ENCODE peak calls at places on chromosome 9, in ten cellular contexts. One of them, this sample, is unnamed.

GRCh38 chr9:134053941-134054761 is 13.7 kb downstream of the BRD3 start:
- DNase-seq in astrocyte: no peak
- DNase-seq in HL-60: no peak
- DNase-seq in fibroblast of lung: no peak
- DNase-seq in uterus: no peak
- DNase-seq in Peyer's patch: peak; percentile 40
- DNase-seq in cardiac muscle cell: no peak
- DNase-seq in BJ: no peak
- DNase-seq in CD8-positive, alpha-beta T cell: no peak
- DNase-seq in heart left ventricle: no peak
- DNase-seq in this sample: no peak

GRCh38 chr9:131260751-131261452 is 15.4 kb downstream of the FAM78A start:
- DNase-seq in astrocyte: no peak
- DNase-seq in HL-60: no peak
- DNase-seq in fibroblast of lung: no peak
- DNase-seq in uterus: no peak
- DNase-seq in Peyer's patch: peak; percentile 39
- DNase-seq in cardiac muscle cell: no peak
- DNase-seq in BJ: no peak
- DNase-seq in CD8-positive, alpha-beta T cell: peak; percentile 16
- DNase-seq in heart left ventricle: peak; percentile 16
- DNase-seq in this sample: no peak

GRCh38 chr9:2691626-2692025 is 25.7 kb upstream of the KCNV2 start:
- DNase-seq in astrocyte: no peak
- DNase-seq in HL-60: no peak
- DNase-seq in fibroblast of lung: no peak
- DNase-seq in uterus: no peak
- DNase-seq in Peyer's patch: no peak
- DNase-seq in cardiac muscle cell: no peak
- DNase-seq in BJ: no peak
- DNase-seq in CD8-positive, alpha-beta T cell: no peak
- DNase-seq in heart left ventricle: no peak
- DNase-seq in this sample: no peak

GRCh38 chr9:130234340-130235260 is 31.0 kb upstream of the HMCN2 start:
- DNase-seq in astrocyte: peak; percentile 60
- DNase-seq in HL-60: no peak
- DNase-seq in fibroblast of lung: peak; percentile 51
- DNase-seq in uterus: no peak
- DNase-seq in Peyer's patch: no peak
- DNase-seq in cardiac muscle cell: no peak
- DNase-seq in BJ: no peak
- DNase-seq in CD8-positive, alpha-beta T cell: no peak
- DNase-seq in heart left ventricle: no peak
- DNase-seq in this sample: no peak

GRCh38 chr9:38687389-38687842 is 32.5 kb downstream of the FAM240B start:
- DNase-seq in astrocyte: peak; percentile 16
- DNase-seq in HL-60: no peak
- DNase-seq in fibroblast of lung: no peak
- DNase-seq in uterus: no peak
- DNase-seq in Peyer's patch: peak; percentile 78
- DNase-seq in cardiac muscle cell: no peak
- DNase-seq in BJ: no peak
- DNase-seq in CD8-positive, alpha-beta T cell: no peak
- DNase-seq in heart left ventricle: no peak
- DNase-seq in this sample: no peak

GRCh38 chr9:75027187-75028107 is 646 bp downstream of the CARNMT1 start:
- DNase-seq in astrocyte: peak; percentile 39
- DNase-seq in HL-60: peak; percentile 21
- DNase-seq in fibroblast of lung: peak; percentile 47
- DNase-seq in uterus: peak; percentile 51
- DNase-seq in Peyer's patch: peak; percentile 85
- DNase-seq in cardiac muscle cell: peak; percentile 70
- DNase-seq in BJ: no peak
- DNase-seq in CD8-positive, alpha-beta T cell: peak; percentile 31
- DNase-seq in heart left ventricle: peak; percentile 60
- DNase-seq in this sample: peak; percentile 80

GRCh38 chr9:76646249-76646648 is 118.0 kb upstream of the PCA3 start:
- DNase-seq in astrocyte: peak; percentile 77
- DNase-seq in HL-60: no peak
- DNase-seq in fibroblast of lung: no peak
- DNase-seq in uterus: no peak
- DNase-seq in Peyer's patch: peak; percentile 64
- DNase-seq in cardiac muscle cell: no peak
- DNase-seq in BJ: no peak
- DNase-seq in CD8-positive, alpha-beta T cell: no peak
- DNase-seq in heart left ventricle: no peak
- DNase-seq in this sample: no peak

GRCh38 chr9:126149661-126150060 is 177.0 kb upstream of the MVB12B start:
- DNase-seq in astrocyte: no peak
- DNase-seq in HL-60: no peak
- DNase-seq in fibroblast of lung: no peak
- DNase-seq in uterus: no peak
- DNase-seq in Peyer's patch: peak; percentile 12
- DNase-seq in cardiac muscle cell: no peak
- DNase-seq in BJ: no peak
- DNase-seq in CD8-positive, alpha-beta T cell: no peak
- DNase-seq in heart left ventricle: no peak
- DNase-seq in this sample: no peak

GRCh38 chr9:107154291-107154690 is 128.8 kb upstream of the RAD23B start:
- DNase-seq in astrocyte: no peak
- DNase-seq in HL-60: no peak
- DNase-seq in fibroblast of lung: no peak
- DNase-seq in uterus: no peak
- DNase-seq in Peyer's patch: no peak
- DNase-seq in cardiac muscle cell: no peak
- DNase-seq in BJ: no peak
- DNase-seq in CD8-positive, alpha-beta T cell: no peak
- DNase-seq in heart left ventricle: no peak
- DNase-seq in this sample: no peak

GRCh38 chr9:131227112-131228058 is 48.9 kb downstream of the FAM78A start:
- DNase-seq in astrocyte: no peak
- DNase-seq in HL-60: no peak
- DNase-seq in fibroblast of lung: peak; percentile 22
- DNase-seq in uterus: no peak
- DNase-seq in Peyer's patch: no peak
- DNase-seq in cardiac muscle cell: peak; percentile 27
- DNase-seq in BJ: no peak
- DNase-seq in CD8-positive, alpha-beta T cell: no peak
- DNase-seq in heart left ventricle: peak; percentile 33
- DNase-seq in this sample: no peak

GRCh38 chr9:131732636-131733340 is 7.1 kb downstream of the RAPGEF1 start:
- DNase-seq in astrocyte: no peak
- DNase-seq in HL-60: no peak
- DNase-seq in fibroblast of lung: no peak
- DNase-seq in uterus: no peak
- DNase-seq in Peyer's patch: no peak
- DNase-seq in cardiac muscle cell: no peak
- DNase-seq in BJ: no peak
- DNase-seq in CD8-positive, alpha-beta T cell: peak; percentile 51
- DNase-seq in heart left ventricle: no peak
- DNase-seq in this sample: no peak

GRCh38 chr9:35350212-35350611 is 139.7 kb upstream of the RUSC2 start:
- DNase-seq in astrocyte: no peak
- DNase-seq in HL-60: no peak
- DNase-seq in fibroblast of lung: no peak
- DNase-seq in uterus: no peak
- DNase-seq in Peyer's patch: no peak
- DNase-seq in cardiac muscle cell: no peak
- DNase-seq in BJ: no peak
- DNase-seq in CD8-positive, alpha-beta T cell: no peak
- DNase-seq in heart left ventricle: no peak
- DNase-seq in this sample: no peak

GRCh38 chr9:129838707-129839259 is 3.5 kb downstream of the USP20 start:
- DNase-seq in astrocyte: peak; percentile 89
- DNase-seq in HL-60: no peak
- DNase-seq in fibroblast of lung: peak; percentile 47
- DNase-seq in uterus: no peak
- DNase-seq in Peyer's patch: no peak
- DNase-seq in cardiac muscle cell: no peak
- DNase-seq in BJ: peak; percentile 73
- DNase-seq in CD8-positive, alpha-beta T cell: no peak
- DNase-seq in heart left ventricle: no peak
- DNase-seq in this sample: no peak

GRCh38 chr9:19023078-19023477 is 9.9 kb downstream of the SAXO1 start:
- DNase-seq in astrocyte: no peak
- DNase-seq in HL-60: no peak
- DNase-seq in fibroblast of lung: no peak
- DNase-seq in uterus: no peak
- DNase-seq in Peyer's patch: no peak
- DNase-seq in cardiac muscle cell: no peak
- DNase-seq in BJ: no peak
- DNase-seq in CD8-positive, alpha-beta T cell: no peak
- DNase-seq in heart left ventricle: no peak
- DNase-seq in this sample: no peak

DNA sequence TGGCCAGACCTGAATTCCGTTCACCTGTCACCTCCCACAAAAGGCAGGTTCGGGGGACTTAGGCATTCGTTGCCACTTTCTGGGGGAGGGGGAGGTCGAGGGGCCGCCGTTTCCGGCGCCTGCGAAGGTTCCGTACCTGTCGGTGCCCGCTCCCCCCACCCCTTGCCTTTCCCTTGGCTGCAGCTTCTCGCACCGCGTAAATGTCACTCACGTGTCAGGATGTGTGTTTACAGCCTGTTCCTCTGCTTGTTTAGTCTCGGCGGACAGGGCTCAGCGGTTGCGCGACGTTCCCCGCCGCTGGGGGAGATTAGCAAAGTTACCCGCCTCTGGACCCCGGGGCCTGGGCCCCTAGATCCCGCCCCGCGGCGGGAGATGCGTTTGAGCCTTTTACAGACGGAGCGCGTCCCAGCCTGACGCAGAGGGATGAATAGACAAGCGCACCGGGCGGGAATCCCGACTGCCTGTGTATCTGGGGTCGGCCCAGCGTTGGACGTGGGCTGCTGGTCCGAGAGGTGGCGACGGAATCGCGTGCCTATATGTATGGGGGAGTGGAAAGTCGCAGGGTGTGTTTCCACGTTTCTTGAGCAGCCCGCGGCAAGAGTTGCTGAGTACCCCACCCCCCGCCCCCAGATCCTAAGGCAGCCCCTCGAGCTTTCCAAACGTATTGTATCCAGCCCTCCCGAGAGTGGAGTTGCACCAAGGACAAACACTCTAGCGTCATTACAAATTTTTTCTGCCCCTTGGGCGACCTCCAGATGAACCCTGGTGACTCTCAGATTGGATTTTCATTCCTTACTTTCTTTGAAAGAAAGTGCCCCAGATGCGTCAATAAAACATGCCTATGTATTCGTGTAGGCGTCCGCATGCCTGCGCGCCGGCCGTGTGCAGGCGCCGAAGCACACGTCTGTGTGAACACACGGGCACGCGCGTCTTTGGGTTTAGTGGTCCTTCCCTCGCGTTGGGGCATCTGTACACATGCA is 2.4 kb upstream of the LHX2 start:
- DNase-seq in astrocyte: no peak
- DNase-seq in HL-60: no peak
- DNase-seq in fibroblast of lung: no peak
- DNase-seq in uterus: no peak
- DNase-seq in Peyer's patch: no peak
- DNase-seq in cardiac muscle cell: no peak
- DNase-seq in BJ: no peak
- DNase-seq in CD8-positive, alpha-beta T cell: no peak
- DNase-seq in heart left ventricle: no peak
- DNase-seq in this sample: peak; percentile 71
- H3K4me3 ChIP-seq in astrocyte: no peak overlapping the region
- H3K4me3 ChIP-seq in HL-60: peak overlapping the region; percentile 3
- H3K4me3 ChIP-seq in fibroblast of lung: no peak overlapping the region
- H3K4me3 ChIP-seq in uterus: no peak overlapping the region
- H3K4me3 ChIP-seq in Peyer's patch: peak overlapping the region; percentile 27
- H3K4me3 ChIP-seq in cardiac muscle cell: peak overlapping the region; percentile 18
- H3K4me3 ChIP-seq in BJ: no peak overlapping the region
- H3K4me3 ChIP-seq in CD8-positive, alpha-beta T cell: no peak overlapping the region
- H3K4me3 ChIP-seq in heart left ventricle: no peak overlapping the region
- H3K4me3 ChIP-seq in this sample: peak overlapping the region; percentile 46

GRCh38 chr9:115694014-115694413 is 459.6 kb upstream of the PAPPA start:
- DNase-seq in astrocyte: peak; percentile 86
- DNase-seq in HL-60: no peak
- DNase-seq in fibroblast of lung: peak; percentile 95
- DNase-seq in uterus: no peak
- DNase-seq in Peyer's patch: no peak
- DNase-seq in cardiac muscle cell: peak; percentile 22
- DNase-seq in BJ: peak; percentile 86
- DNase-seq in CD8-positive, alpha-beta T cell: no peak
- DNase-seq in heart left ventricle: no peak
- DNase-seq in this sample: no peak
- TF ChIP-seq CTCF in astrocyte: peak; percentile 35
- TF ChIP-seq CTCF in HL-60: no peak
- TF ChIP-seq CTCF in fibroblast of lung: peak; percentile 50
- TF ChIP-seq CTCF in uterus: no peak
- TF ChIP-seq CTCF in Peyer's patch: no peak
- TF ChIP-seq CTCF in cardiac muscle cell: peak; percentile 47
- TF ChIP-seq CTCF in BJ: peak; percentile 52
- TF ChIP-seq CTCF in CD8-positive, alpha-beta T cell: no peak
- TF ChIP-seq CTCF in heart left ventricle: no peak
- TF ChIP-seq CTCF in this sample: no peak

DNA sequence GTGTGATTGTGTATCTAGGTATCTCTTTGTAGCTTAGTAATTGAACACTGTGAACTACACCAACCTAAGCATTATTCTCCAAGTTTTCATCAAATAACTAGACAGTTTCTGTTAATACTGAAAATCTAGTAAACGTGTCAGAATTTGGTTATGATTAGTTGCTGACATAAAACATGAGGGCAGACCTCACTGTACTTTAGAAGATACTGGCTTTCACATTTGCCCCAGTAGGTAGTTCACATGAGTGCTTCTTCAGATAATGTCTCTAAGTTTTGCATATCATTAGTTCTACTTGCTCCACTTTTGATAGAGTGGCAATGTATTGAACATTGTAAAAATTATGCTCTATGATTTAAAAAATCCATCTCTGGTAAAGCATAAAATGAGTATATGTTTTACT is 7.1 kb downstream of the CDKN2B start:
- DNase-seq in astrocyte: no peak
- DNase-seq in HL-60: no peak
- DNase-seq in fibroblast of lung: no peak
- DNase-seq in uterus: no peak
- DNase-seq in Peyer's patch: no peak
- DNase-seq in cardiac muscle cell: no peak
- DNase-seq in BJ: no peak
- DNase-seq in CD8-positive, alpha-beta T cell: no peak
- DNase-seq in heart left ventricle: no peak
- DNase-seq in this sample: no peak
- H3K27me3 ChIP-seq in astrocyte: no peaks in the 10 kb centered on the region
- H3K27me3 ChIP-seq in HL-60: no peaks in the 10 kb centered on the region
- H3K27me3 ChIP-seq in fibroblast of lung: no peaks in the 10 kb centered on the region
- H3K27me3 ChIP-seq in uterus: no peaks in the 10 kb centered on the region
- H3K27me3 ChIP-seq in Peyer's patch: no peaks in the 10 kb centered on the region
- H3K27me3 ChIP-seq in cardiac muscle cell: peaks cover 100% of the 10 kb centered on the region
- H3K27me3 ChIP-seq in BJ: no peaks in the 10 kb centered on the region
- H3K27me3 ChIP-seq in CD8-positive, alpha-beta T cell: peaks cover 19% of the 10 kb centered on the region
- H3K27me3 ChIP-seq in heart left ventricle: peaks cover 44% of the 10 kb centered on the region
- H3K27me3 ChIP-seq in this sample: no peaks in the 10 kb centered on the region

DNA sequence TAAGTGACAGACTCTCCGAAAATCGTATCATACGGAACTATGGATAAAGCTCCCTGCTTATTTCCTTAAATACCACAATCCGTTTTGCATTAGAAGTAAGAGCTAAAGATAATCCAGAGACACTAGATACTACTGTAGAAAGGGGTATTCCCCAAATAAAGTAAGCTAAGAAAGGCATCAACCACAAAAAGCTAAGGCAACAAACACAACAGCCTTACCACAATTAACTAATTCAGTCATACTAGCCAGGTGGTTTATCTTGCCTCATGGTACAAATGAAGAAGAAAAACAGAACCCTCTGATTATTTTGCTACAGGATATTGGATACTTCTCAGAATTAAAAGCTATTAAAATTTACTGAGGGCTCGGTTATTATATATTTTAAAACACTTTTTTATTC is 14.1 kb downstream of the ERP44 start:
- DNase-seq in astrocyte: no peak
- DNase-seq in HL-60: no peak
- DNase-seq in fibroblast of lung: no peak
- DNase-seq in uterus: no peak
- DNase-seq in Peyer's patch: no peak
- DNase-seq in cardiac muscle cell: no peak
- DNase-seq in BJ: no peak
- DNase-seq in CD8-positive, alpha-beta T cell: no peak
- DNase-seq in heart left ventricle: no peak
- DNase-seq in this sample: peak; percentile 67
- H3K4me3 ChIP-seq in astrocyte: no peak overlapping the region
- H3K4me3 ChIP-seq in HL-60: no peak overlapping the region
- H3K4me3 ChIP-seq in fibroblast of lung: no peak overlapping the region
- H3K4me3 ChIP-seq in uterus: no peak overlapping the region
- H3K4me3 ChIP-seq in Peyer's patch: no peak overlapping the region
- H3K4me3 ChIP-seq in cardiac muscle cell: no peak overlapping the region
- H3K4me3 ChIP-seq in BJ: no peak overlapping the region
- H3K4me3 ChIP-seq in CD8-positive, alpha-beta T cell: no peak overlapping the region
- H3K4me3 ChIP-seq in heart left ventricle: no peak overlapping the region
- H3K4me3 ChIP-seq in this sample: peak overlapping the region; percentile 62